ENCODE peak calls at places on chromosomes 3 and 15, in seven cellular contexts. N is sciatic nerve, U is astrocyte of the hippocampus, Y is NCI-H2029 treated with DMSO at 0.1 percent for 48 hours, R is NCI-H2081, G is A549, L is germinal center. V is an unnamed sample.

GRCh38 chr3:141994856-141995255 is 118.4 kb downstream of the ATP1B3 start:
- DNase-seq in U (no peak), Y (no peak), N (no peak), R (no peak), G (no peak), L (no peak), V (no peak)

GRCh38 chr3:120559228-120560061 is 36.7 kb upstream of the NDUFB4 start:
- DNase-seq in U (peak; percentile 75), Y (peak; percentile 39), N (peak; percentile 71), L (no peak), R (peak; percentile 46), G (no peak), V (peak; percentile 40)

GRCh38 chr3:30135190-30135589 is 471.2 kb upstream of the TGFBR2 start:
- DNase-seq in U (no peak), N (no peak), G (peak; percentile 4), R (no peak), L (no peak), Y (no peak), V (no peak)

GRCh38 chr15:51076898-51077564 is 17.7 kb downstream of the TNFAIP8L3 start:
- DNase-seq in Y (no peak), R (no peak), G (no peak), U (peak; percentile 71), L (no peak), N (peak; percentile 78), V (no peak)

GRCh38 chr3:189909573-189909972 is 211.1 kb downstream of the P3H2 start:
- DNase-seq in U (no peak), N (no peak), G (no peak), R (no peak), Y (no peak), L (no peak), V (peak; percentile 81)

GRCh38 chr3:66377800-66378199 is 123.0 kb downstream of the LRIG1 start:
- DNase-seq in N (no peak), L (no peak), R (no peak), Y (no peak), U (no peak), G (no peak), V (no peak)

GRCh38 chr3:48656061-48656840 is 6.4 kb downstream of the CELSR3 start:
- DNase-seq in N (peak; percentile 92), Y (no peak), U (peak; percentile 84), G (peak; percentile 82), R (no peak), L (peak; percentile 92), V (peak; percentile 58)

GRCh38 chr3:106850429-106850828 is 526.8 kb upstream of the CCDC54 start:
- DNase-seq in Y (no peak), R (no peak), L (no peak), G (no peak), N (no peak), U (no peak), V (no peak)

GRCh38 chr15:76150971-76151598 is 91.3 kb downstream of the TMEM266 start:
- DNase-seq in R (peak; percentile 68), G (peak; percentile 88), Y (no peak), N (peak; percentile 79), U (peak; percentile 88), L (peak; percentile 81), V (peak; percentile 93)

GRCh38 chr3:58306662-58307286 is 454 bp downstream of the HTD2 start:
- DNase-seq in G (peak; percentile 49), N (peak; percentile 69), R (no peak), U (peak; percentile 58), L (peak; percentile 58), Y (no peak), V (no peak)

GRCh38 chr3:196518999-196519737 is 4.0 kb upstream of the SMCO1 start:
- DNase-seq in R (peak; percentile 63), G (no peak), N (peak; percentile 72), L (no peak), Y (no peak), U (peak; percentile 69), V (no peak)

GRCh38 chr15:70853855-70854668 is at the start of gene LARP6:
- DNase-seq in N (peak; percentile 79), G (peak; percentile 59), R (peak; percentile 40), L (peak; percentile 8), Y (no peak), U (peak; percentile 82), V (no peak)

GRCh38 chr3:126704494-126705214 is 614 bp downstream of the CHCHD6 start:
- DNase-seq in G (no peak), U (peak; percentile 44), R (no peak), N (no peak), Y (no peak), L (no peak), V (no peak)

GRCh38 chr3:105662326-105662725 is 206.5 kb downstream of the CBLB start:
- DNase-seq in L (no peak), R (no peak), Y (no peak), N (no peak), G (no peak), U (no peak), V (no peak)

GRCh38 chr3:129950318-129951046 is 24.0 kb upstream of the TRH start:
- DNase-seq in L (no peak), G (no peak), U (no peak), N (no peak), Y (no peak), R (no peak), V (no peak)

GRCh38 chr3:193714523-193715137 is 121.6 kb downstream of the OPA1 start:
- DNase-seq in G (no peak), R (no peak), N (no peak), Y (no peak), L (no peak), U (no peak), V (no peak)

GRCh38 chr15:35437157-35437556 is 108.8 kb downstream of the DPH6 start:
- DNase-seq in U (no peak), R (no peak), Y (no peak), N (no peak), G (no peak), L (no peak), V (no peak)

GRCh38 chr15:91243806-91244205 is 143.7 kb downstream of the SV2B start:
- DNase-seq in N (no peak), R (no peak), Y (no peak), L (no peak), G (no peak), U (no peak), V (no peak)

GRCh38 chr15:77839431-77839830 is 206.7 kb upstream of the LINGO1 start:
- DNase-seq in G (no peak), L (no peak), N (no peak), R (no peak), Y (no peak), U (no peak), V (no peak)

GRCh38 chr3:54862526-54862925 is 65.3 kb downstream of the LRTM1 start:
- DNase-seq in R (no peak), N (no peak), Y (no peak), G (no peak), U (no peak), L (no peak), V (no peak)

GRCh38 chr3:129611812-129612349 is 5.4 kb upstream of the PLXND1 start:
- DNase-seq in G (no peak), R (no peak), Y (no peak), N (no peak), U (peak; percentile 95), L (no peak), V (no peak)

GRCh38 chr3:126259411-126260391 is 79.3 kb upstream of the ALDH1L1 start:
- DNase-seq in Y (no peak), L (no peak), N (peak; percentile 72), R (no peak), U (peak; percentile 47), G (no peak), V (no peak)

GRCh38 chr3:138687236-138687635 is 78.7 kb downstream of the FAIM start:
- DNase-seq in U (no peak), L (no peak), Y (no peak), G (no peak), N (no peak), R (no peak), V (no peak)

GRCh38 chr3:21508244-21508643 is 242.8 kb downstream of the ZNF385D start:
- DNase-seq in N (no peak), Y (no peak), L (no peak), G (no peak), U (no peak), R (no peak), V (no peak)